ENCODE peak calls at places on chromosomes 5 and 9, in six cellular contexts. Z, F, O, X, P and Y are unnamed samples.
A peak's percentile ranks its signal among the peaks of the same experiment; 100 is the strongest.

GRCh38 chr5:136042665-136043121 is 13.9 kb downstream of the TGFBI start:
- DNase-seq in Z (no peak), F (no peak), O (no peak), X (peak; percentile 94), P (peak; percentile 62), Y (no peak)

GRCh38 chr9:86485359-86485758 is 131.1 kb upstream of the TUT7 start:
- DNase-seq in Z (no peak), F (no peak), O (no peak), X (no peak), P (no peak), Y (no peak)

GRCh38 chr5:99020698-99021048 is 91.9 kb upstream of the CHD1 start:
- DNase-seq in Z (no peak), F (no peak), O (no peak), X (no peak), P (no peak), Y (no peak)

GRCh38 chr9:33202552-33203300 is 35.6 kb upstream of the B4GALT1 start:
- DNase-seq in Z (no peak), F (peak; percentile 93), O (peak; percentile 41), X (no peak), P (no peak), Y (peak; percentile 90)

GRCh38 chr5:172107606-172108005 is 80.4 kb downstream of the STK10 start:
- DNase-seq in Z (no peak), F (no peak), O (no peak), X (no peak), P (peak; percentile 57), Y (peak; percentile 7)

GRCh38 chr9:69535911-69536310 is 136.3 kb downstream of the APBA1 start:
- DNase-seq in Z (no peak), F (no peak), O (no peak), X (no peak), P (no peak), Y (no peak)

GRCh38 chr5:146081685-146082084 is 23.7 kb downstream of the PLAC8L1 start:
- DNase-seq in Z (no peak), F (no peak), O (no peak), X (no peak), P (no peak), Y (no peak)

GRCh38 chr5:137657073-137657472 is 78.8 kb downstream of the KLHL3 start:
- DNase-seq in Z (no peak), F (no peak), O (no peak), X (no peak), P (no peak), Y (no peak)

GRCh38 chr5:39616131-39616530 is 191.4 kb upstream of the DAB2 start:
- DNase-seq in Z (no peak), F (no peak), O (no peak), X (no peak), P (no peak), Y (no peak)

GRCh38 chr9:135992486-135993408 is 31.6 kb upstream of the UBAC1 start:
- DNase-seq in Z (peak; percentile 83), F (peak; percentile 81), O (peak; percentile 85), X (peak; percentile 39), P (peak; percentile 79), Y (peak; percentile 95)

GRCh38 chr5:11468334-11469039 is 435.8 kb downstream of the CTNND2 start:
- DNase-seq in Z (no peak), F (no peak), O (no peak), X (no peak), P (no peak), Y (no peak)

GRCh38 chr9:92774274-92774673 is 9.6 kb upstream of the BICD2 start:
- DNase-seq in Z (no peak), F (no peak), O (no peak), X (peak; percentile 18), P (peak; percentile 47), Y (no peak)

GRCh38 chr5:54357371-54358058 is 47.1 kb upstream of the ARL15 start:
- DNase-seq in Z (no peak), F (no peak), O (no peak), X (peak; percentile 32), P (no peak), Y (no peak)

GRCh38 chr9:89853161-89853560 is 248.3 kb downstream of the GADD45G start:
- DNase-seq in Z (no peak), F (peak; percentile 24), O (no peak), X (no peak), P (no peak), Y (no peak)

GRCh38 chr9:89848060-89849040 is 243.5 kb downstream of the GADD45G start:
- DNase-seq in Z (no peak), F (peak; percentile 35), O (no peak), X (no peak), P (no peak), Y (no peak)

GRCh38 chr9:89850153-89850552 is 245.3 kb downstream of the GADD45G start:
- DNase-seq in Z (no peak), F (peak; percentile 15), O (no peak), X (no peak), P (no peak), Y (no peak)

GRCh38 chr9:89849096-89849495 is 244.3 kb downstream of the GADD45G start:
- DNase-seq in Z (no peak), F (peak; percentile 15), O (no peak), X (no peak), P (no peak), Y (no peak)

GRCh38 chr9:89850633-89851325 is 246.0 kb downstream of the GADD45G start:
- DNase-seq in Z (no peak), F (peak; percentile 44), O (peak; percentile 41), X (no peak), P (no peak), Y (peak; percentile 73)
- H3K4me3 ChIP-seq in Z (no peak overlapping the region), F (no peak overlapping the region), O (no peak overlapping the region), X (no peak overlapping the region), P (no peak overlapping the region), Y (no peak overlapping the region)

GRCh38 chr5:158755221-158755620 is 344.5 kb downstream of the EBF1 start:
- DNase-seq in Z (no peak), F (no peak), O (no peak), X (no peak), P (no peak), Y (no peak)

GRCh38 chr5:158754018-158754514 is 345.6 kb downstream of the EBF1 start:
- DNase-seq in Z (no peak), F (no peak), O (no peak), X (no peak), P (no peak), Y (no peak)

GRCh38 chr5:158753354-158753753 is 346.4 kb downstream of the EBF1 start:
- DNase-seq in Z (no peak), F (no peak), O (no peak), X (no peak), P (no peak), Y (no peak)

GRCh38 chr5:158752656-158752973 is 347.1 kb downstream of the EBF1 start:
- DNase-seq in Z (no peak), F (no peak), O (no peak), X (peak; percentile 2), P (no peak), Y (no peak)

GRCh38 chr5:158751961-158752655 is 347.6 kb downstream of the EBF1 start:
- DNase-seq in Z (no peak), F (no peak), O (no peak), X (no peak), P (no peak), Y (no peak)
- H3K27ac ChIP-seq in Z (no peak overlapping the region), F (peak overlapping the region; percentile 57), O (no peak overlapping the region), X (no peak overlapping the region), P (no peak overlapping the region), Y (no peak overlapping the region)

DNA sequence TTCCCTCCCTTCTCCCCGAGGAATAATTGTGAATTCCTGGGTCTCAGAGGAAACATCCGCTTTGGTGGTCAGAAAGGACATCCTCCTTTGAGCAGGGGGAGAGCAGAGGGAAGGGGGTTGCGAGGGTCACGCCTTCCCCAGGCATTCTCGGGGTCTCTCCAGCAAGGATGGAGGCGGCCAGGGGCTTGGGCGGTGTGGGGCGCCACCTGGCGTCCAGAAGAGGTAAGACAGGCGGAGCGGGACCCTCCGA is 129.1 kb downstream of the KCNIP1 start:
- DNase-seq in Z (peak; percentile 74), F (peak; percentile 62), O (peak; percentile 60), X (peak; percentile 73), P (no peak), Y (peak; percentile 87)
- H3K4me3 ChIP-seq in Z (peak overlapping the region; percentile 2), F (no peak overlapping the region), O (peak overlapping the region; percentile 36), X (peak overlapping the region; percentile 39), P (peak overlapping the region; percentile 18), Y (no peak overlapping the region)

GRCh38 chr9:96556701-96557461 is 62.8 kb downstream of the CDC14B start:
- DNase-seq in Z (no peak), F (no peak), O (peak; percentile 24), X (no peak), P (no peak), Y (no peak)
- H3K27ac ChIP-seq in Z (no peak overlapping the region), F (no peak overlapping the region), O (peak overlapping the region; percentile 48), X (no peak overlapping the region), P (no peak overlapping the region), Y (peak overlapping the region; percentile 10)

GRCh38 chr9:83977196-83977595 is 2.8 kb downstream of the HNRNPK start:
- DNase-seq in Z (no peak), F (no peak), O (no peak), X (no peak), P (no peak), Y (no peak)
- H3K4me3 ChIP-seq in Z (peak overlapping the region; percentile 94), F (no peak overlapping the region), O (peak overlapping the region; percentile 96), X (peak overlapping the region; percentile 86), P (peak overlapping the region; percentile 92), Y (peak overlapping the region; percentile 73)